ENCODE peak calls at places on chromosomes 11 and 22, in nine cellular contexts. D is kidney; K is heart right ventricle; A is CD4-positive, alpha-beta memory T cell; P is PC-3; Q is body of pancreas; X is testis; T is neural progenitor cell; B is adipocyte. N is an unnamed sample.

GRCh38 chr22:28670691-28671261 is 8.9 kb downstream of the TTC28 start:
- DNase-seq in D (no peak), K (no peak), A (no peak), P (peak; percentile 16), Q (peak; percentile 14), X (no peak), T (no peak), B (no peak), N (no peak)

GRCh38 chr11:100918551-100919500 is 210.8 kb downstream of the PGR start:
- DNase-seq in D (no peak), K (no peak), A (no peak), P (peak; percentile 77), Q (peak; percentile 18), X (no peak), T (peak; percentile 25), B (no peak), N (no peak)

GRCh38 chr22:44118645-44119315 is 61.9 kb upstream of the PARVG start:
- DNase-seq in D (peak; percentile 53), K (no peak), A (no peak), P (no peak), Q (peak; percentile 2), X (no peak), T (no peak), B (no peak), N (peak; percentile 56)

GRCh38 chr11:114162719-114163123 is 103.2 kb downstream of the ZBTB16 start:
- DNase-seq in D (peak; percentile 95), K (peak; percentile 77), A (no peak), P (peak; percentile 95), Q (peak; percentile 97), X (peak; percentile 95), T (no peak), B (peak; percentile 99), N (peak; percentile 84)

GRCh38 chr11:27367881-27368280 is 4.9 kb upstream of the CCDC34 start:
- DNase-seq in D (no peak), K (no peak), A (no peak), P (no peak), Q (no peak), X (no peak), T (no peak), B (no peak), N (no peak)

GRCh38 chr11:61134801-61135257 is 26.4 kb downstream of the VPS37C start:
- DNase-seq in D (peak; percentile 49), K (peak; percentile 61), A (no peak), P (no peak), Q (no peak), X (no peak), T (no peak), B (no peak), N (peak; percentile 59)

GRCh38 chr11:119218141-119218878 is 12.2 kb downstream of the CBL start:
- DNase-seq in D (no peak), K (no peak), A (no peak), P (peak; percentile 99), Q (no peak), X (no peak), T (no peak), B (peak; percentile 70), N (no peak)

GRCh38 chr11:28107331-28107725 is 628 bp downstream of the KIF18A start:
- DNase-seq in D (no peak), K (no peak), A (peak; percentile 37), P (peak; percentile 19), Q (no peak), X (no peak), T (peak; percentile 59), B (peak; percentile 55), N (no peak)

GRCh38 chr22:23151827-23152226 is 6.5 kb downstream of the RAB36 start:
- DNase-seq in D (peak; percentile 67), K (no peak), A (no peak), P (peak; percentile 30), Q (no peak), X (no peak), T (no peak), B (no peak), N (no peak)

GRCh38 chr22:49962012-49962750 is 1.6 kb downstream of the PIM3 start:
- DNase-seq in D (peak; percentile 96), K (peak; percentile 90), A (peak; percentile 85), P (peak; percentile 83), Q (peak; percentile 91), X (peak; percentile 87), T (peak; percentile 85), B (peak; percentile 92), N (peak; percentile 93)

GRCh38 chr11:124170801-124171586 is 12.2 kb upstream of the OR10D3 start:
- DNase-seq in D (peak; percentile 62), K (no peak), A (no peak), P (peak; percentile 34), Q (no peak), X (peak; percentile 64), T (no peak), B (no peak), N (no peak)

GRCh38 chr22:40808018-40808841 is 10.9 kb downstream of the SLC25A17 start:
- DNase-seq in D (no peak), K (no peak), A (no peak), P (no peak), Q (no peak), X (no peak), T (no peak), B (no peak), N (no peak)

GRCh38 chr11:68903288-68903630 is 373 bp downstream of the MRPL21 start:
- DNase-seq in D (no peak), K (no peak), A (no peak), P (no peak), Q (no peak), X (no peak), T (peak; percentile 15), B (peak; percentile 18), N (no peak)

GRCh38 chr22:36220457-36220921 is 18.8 kb downstream of the APOL2 start:
- DNase-seq in D (no peak), K (no peak), A (no peak), P (peak; percentile 55), Q (no peak), X (peak; percentile 60), T (peak; percentile 31), B (peak; percentile 44), N (no peak)

GRCh38 chr11:96132437-96132836 is 208.5 kb upstream of the MTMR2 start:
- DNase-seq in D (no peak), K (no peak), A (no peak), P (peak; percentile 80), Q (no peak), X (no peak), T (no peak), B (no peak), N (no peak)

DNA sequence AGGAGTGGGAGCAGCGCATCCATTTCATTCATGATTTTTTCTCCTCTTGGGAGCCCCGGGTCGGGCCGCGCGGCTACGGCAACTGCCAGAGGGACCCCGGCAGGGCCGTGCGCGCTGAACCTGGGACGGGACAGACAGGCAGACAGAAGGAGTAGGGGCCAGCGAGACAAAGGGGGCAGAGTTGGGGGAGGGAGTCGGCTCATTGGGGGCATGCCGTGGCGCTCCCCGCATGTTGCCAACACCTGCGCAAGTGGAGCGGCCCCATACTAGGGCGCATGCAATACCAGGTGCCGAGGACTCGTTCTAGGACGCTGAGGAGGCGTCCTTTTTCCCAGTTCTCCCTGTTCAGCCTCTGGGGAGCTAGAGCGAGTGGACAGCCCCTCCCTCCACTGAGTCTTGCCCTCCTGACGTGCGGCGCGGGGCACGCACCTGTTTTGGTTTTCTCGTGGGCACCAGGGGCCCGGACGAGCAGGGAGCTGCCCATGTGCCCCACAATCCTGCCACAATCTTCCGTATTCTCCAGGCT is 531 bp upstream of the PTPN5 start:
- DNase-seq in D (no peak), K (no peak), A (no peak), P (no peak), Q (no peak), X (no peak), T (no peak), B (peak; percentile 12), N (no peak)
- H3K4me3 ChIP-seq in D (no peak overlapping the region), K (peak overlapping the region; percentile 13), A (no peak overlapping the region), P (peak overlapping the region; percentile 56), Q (no peak overlapping the region), X (peak overlapping the region; percentile 44), T (peak overlapping the region; percentile 69), B (peak overlapping the region; percentile 61), N (peak overlapping the region; percentile 38)

GRCh38 chr11:102399189-102399588 is 52.2 kb downstream of the BIRC2 start:
- DNase-seq in D (no peak), K (no peak), A (no peak), P (no peak), Q (no peak), X (no peak), T (no peak), B (no peak), N (no peak)
- H3K36me3 ChIP-seq in D (peaks cover 28% of the 10 kb centered on the region), K (peaks cover 17% of the 10 kb centered on the region), A (peaks cover 34% of the 10 kb centered on the region), P (peaks cover 44% of the 10 kb centered on the region), Q (peaks cover 6% of the 10 kb centered on the region), X (no peaks in the 10 kb centered on the region), T (peaks cover 23% of the 10 kb centered on the region), B (peaks cover 72% of the 10 kb centered on the region), N (peaks cover 83% of the 10 kb centered on the region)

DNA sequence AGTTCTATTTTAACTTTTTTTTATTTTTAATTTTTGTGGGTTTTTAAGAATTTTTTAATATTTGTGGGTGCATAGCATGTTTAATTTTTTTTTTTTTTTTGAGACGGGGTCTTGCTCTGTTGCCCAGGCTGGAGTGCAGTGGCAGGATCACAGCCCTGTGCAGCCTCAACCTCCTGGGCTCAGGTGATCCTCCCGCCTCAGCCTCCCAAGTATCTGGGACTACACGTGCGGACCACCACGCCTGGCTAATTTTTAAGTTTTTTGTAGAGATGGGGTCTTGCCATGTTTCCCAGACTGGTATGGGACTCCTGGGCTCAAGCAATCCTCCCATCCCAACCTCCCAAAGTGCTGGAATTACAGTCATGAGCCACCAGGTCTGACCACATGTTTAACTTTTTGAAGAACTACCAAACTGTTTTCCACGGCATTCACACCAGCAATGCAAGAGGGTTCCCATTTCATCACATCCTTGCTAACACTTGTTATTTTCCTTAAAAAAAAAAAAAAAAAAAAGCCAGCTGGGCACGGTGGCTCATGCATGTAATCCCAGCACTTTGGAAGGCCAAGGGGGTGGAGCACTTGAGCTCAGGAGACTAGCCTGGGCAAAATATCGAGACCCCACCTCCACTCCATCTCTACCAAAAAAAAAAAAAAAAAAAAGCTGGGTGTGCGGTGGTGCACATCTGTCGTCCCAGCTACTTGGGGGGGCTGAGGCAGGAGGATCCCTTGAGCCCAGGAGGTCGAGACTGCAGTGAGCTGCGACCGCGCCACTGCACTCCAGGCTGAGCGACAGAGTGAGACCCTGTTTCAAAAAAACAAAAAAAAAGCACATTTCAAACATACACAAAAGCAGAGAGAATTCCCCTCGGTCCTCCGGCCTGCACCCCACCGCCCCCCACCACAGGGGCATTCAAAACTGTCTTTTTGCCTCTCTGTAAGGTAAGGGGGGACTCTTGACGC is 16.7 kb upstream of the TXNRD2 start:
- DNase-seq in D (peak; percentile 60), K (no peak), A (no peak), P (no peak), Q (peak; percentile 19), X (peak; percentile 40), T (no peak), B (peak; percentile 54), N (no peak)
- H3K4me3 ChIP-seq in D (peak overlapping the region; percentile 59), K (no peak overlapping the region), A (no peak overlapping the region), P (no peak overlapping the region), Q (no peak overlapping the region), X (peak overlapping the region; percentile 4), T (peak overlapping the region; percentile 52), B (peak overlapping the region; percentile 63), N (no peak overlapping the region)

GRCh38 chr11:10728779-10729472 is 22.1 kb upstream of the CTR9 start:
- DNase-seq in D (peak; percentile 69), K (no peak), A (no peak), P (no peak), Q (no peak), X (peak; percentile 39), T (peak; percentile 82), B (peak; percentile 67), N (no peak)
- H3K36me3 ChIP-seq in D (no peaks in the 10 kb centered on the region), K (no peaks in the 10 kb centered on the region), A (no peaks in the 10 kb centered on the region), P (no peaks in the 10 kb centered on the region), Q (no peaks in the 10 kb centered on the region), X (no peaks in the 10 kb centered on the region), T (no peaks in the 10 kb centered on the region), B (no peaks in the 10 kb centered on the region), N (no peaks in the 10 kb centered on the region)

GRCh38 chr11:66717925-66718319 is 11.1 kb downstream of the SPTBN2 start:
- DNase-seq in D (peak; percentile 75), K (no peak), A (no peak), P (no peak), Q (peak; percentile 45), X (no peak), T (no peak), B (no peak), N (peak; percentile 66)
- H3K4me3 ChIP-seq in D (peak overlapping the region; percentile 49), K (no peak overlapping the region), A (no peak overlapping the region), P (no peak overlapping the region), Q (peak overlapping the region; percentile 19), X (no peak overlapping the region), T (no peak overlapping the region), B (no peak overlapping the region), N (peak overlapping the region; percentile 23)

N was measured in upper lobe of right lung.